ENCODE peak calls at places on chromosomes 11 and 22, in four cellular contexts. E, U, B and Z are unnamed samples.

GRCh38 chr22:19809741-19810140 is 44.9 kb downstream of the GNB1L start:
- DNase-seq in B (no peak), U (no peak), E (no peak), Z (peak)

GRCh38 chr11:15493921-15494630 is 379.4 kb downstream of the INSC start:
- DNase-seq in B (no peak), U (no peak), E (no peak), Z (no peak)

GRCh38 chr11:66157182-66157864 is 87.3 kb downstream of the PACS1 start:
- DNase-seq in B (no peak), E (no peak), U (no peak), Z (no peak)

GRCh38 chr22:41491379-41492100 is 22.6 kb downstream of the ACO2 start:
- DNase-seq in E (no peak), B (peak), U (peak), Z (no peak)

GRCh38 chr22:42922374-42923177 is 65.5 kb upstream of the ARFGAP3 start:
- DNase-seq in E (peak), B (no peak), U (no peak), Z (no peak)

GRCh38 chr22:39013923-39014722 is at the start of gene APOBEC3C:
- DNase-seq in U (peak), E (peak), B (peak), Z (peak)

GRCh38 chr11:129402196-129402595 is 26.5 kb downstream of the BARX2 start:
- DNase-seq in B (no peak), U (no peak), E (no peak), Z (no peak)

GRCh38 chr22:50243704-50244419 is 961 bp downstream of the TUBGCP6 start:
- DNase-seq in B (no peak), U (no peak), E (peak), Z (no peak)

GRCh38 chr11:72727521-72727920 is 24.7 kb downstream of the ARAP1 start:
- DNase-seq in B (no peak), E (peak), U (no peak), Z (no peak)

GRCh38 chr11:18671246-18671645 is 27.3 kb upstream of the TMEM86A start:
- DNase-seq in U (no peak), E (no peak), B (no peak), Z (no peak)

GRCh38 chr11:76835928-76836612 is 24.6 kb upstream of the ACER3 start:
- DNase-seq in E (peak), U (no peak), B (no peak), Z (peak)

GRCh38 chr11:83449338-83449913 is 163.3 kb upstream of the CCDC90B start:
- DNase-seq in U (no peak), B (no peak), E (no peak), Z (no peak)

GRCh38 chr11:31106963-31107576 is 262.5 kb downstream of the DCDC1 start:
- DNase-seq in E (peak), B (peak), U (peak), Z (peak)

GRCh38 chr22:42868751-42869251 is 11.7 kb upstream of the ARFGAP3 start:
- DNase-seq in U (no peak), B (peak), E (no peak), Z (no peak)

GRCh38 chr11:33652930-33653329 is 47.7 kb downstream of the C11orf91 start:
- DNase-seq in U (no peak), E (no peak), B (no peak), Z (no peak)

GRCh38 chr22:29044657-29045176 is 16.9 kb downstream of the C22orf31 start:
- DNase-seq in B (no peak), E (no peak), U (no peak), Z (no peak)

GRCh38 chr11:122355968-122356367 is 240.0 kb upstream of the BLID start:
- DNase-seq in U (no peak), E (no peak), B (no peak), Z (no peak)

GRCh38 chr11:74330065-74330858 is 18.8 kb upstream of the P4HA3 start:
- DNase-seq in B (no peak), U (no peak), E (no peak), Z (no peak)

GRCh38 chr22:39135092-39135896 is 17.2 kb downstream of the CBX7 start:
- DNase-seq in B (no peak), U (no peak), E (peak), Z (no peak)

GRCh38 chr11:71136095-71136845 is 116.1 kb downstream of the SHANK2 start:
- DNase-seq in E (no peak), U (no peak), B (no peak), Z (no peak)

GRCh38 chr11:83909579-83909978 is 623.4 kb upstream of the CCDC90B start:
- DNase-seq in U (no peak), B (no peak), E (no peak), Z (no peak)

GRCh38 chr11:43681543-43681942 is 1.0 kb downstream of the HSD17B12 start:
- DNase-seq in E (peak), U (no peak), B (no peak), Z (no peak)

GRCh38 chr11:43687120-43687791 is 6.7 kb downstream of the HSD17B12 start:
- DNase-seq in E (no peak), U (no peak), B (no peak), Z (peak)

GRCh38 chr11:43689167-43689566 is 8.6 kb downstream of the HSD17B12 start:
- DNase-seq in U (no peak), E (no peak), B (no peak), Z (no peak)

GRCh38 chr11:43685483-43685882 is 4.9 kb downstream of the HSD17B12 start:
- DNase-seq in U (no peak), E (peak), B (no peak), Z (no peak)

GRCh38 chr11:43686207-43686606 is 5.7 kb downstream of the HSD17B12 start:
- DNase-seq in U (no peak), E (no peak), B (no peak), Z (no peak)
- TF ChIP-seq POLR2A in U (no peak), E (no peak), B (no peak), Z (no peak)

DNA sequence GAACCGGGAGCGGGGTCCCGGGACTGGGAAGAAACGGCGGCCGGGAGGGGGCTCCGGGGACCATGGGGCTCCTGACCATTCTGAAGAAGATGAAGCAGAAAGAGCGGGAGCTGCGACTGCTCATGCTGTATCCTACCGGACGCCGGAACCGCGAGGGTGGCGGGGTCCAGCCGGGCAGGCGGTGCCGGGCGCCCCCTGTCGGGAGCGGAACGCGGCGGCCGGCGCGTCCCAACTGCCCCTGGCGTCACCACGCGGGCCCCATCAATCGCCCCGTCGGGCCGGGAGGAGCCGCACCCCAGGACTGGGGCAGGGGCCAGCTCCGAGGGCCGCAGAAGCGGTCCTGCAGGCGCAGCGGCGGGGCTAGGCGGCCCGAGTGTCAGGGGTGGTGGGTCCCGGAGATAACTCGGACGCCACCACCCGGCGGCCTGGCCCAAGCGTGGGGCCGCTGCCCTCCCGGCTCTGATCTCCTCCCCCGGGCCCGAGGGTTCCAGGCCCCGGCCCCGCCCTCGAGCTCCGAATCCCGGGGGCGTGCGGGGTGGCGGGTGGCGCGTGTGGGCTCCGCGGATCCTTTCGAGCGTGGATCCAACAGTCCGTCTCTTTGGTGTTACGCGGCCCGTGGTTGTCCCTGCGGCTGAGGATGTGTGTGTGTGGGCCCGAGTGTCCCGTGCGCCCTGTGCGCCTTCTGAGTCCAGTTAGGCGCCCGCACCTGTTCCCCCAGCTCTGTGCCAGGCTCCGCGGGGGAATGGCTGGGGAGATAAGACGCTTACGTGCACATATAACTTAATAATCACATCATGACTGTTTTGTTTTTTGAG is at the start of gene ARL2:
- DNase-seq in E (no peak), B (no peak), U (no peak), Z (peak)
- TF ChIP-seq POLR2A in E (peak), B (no peak), U (peak), Z (no peak)

DNA sequence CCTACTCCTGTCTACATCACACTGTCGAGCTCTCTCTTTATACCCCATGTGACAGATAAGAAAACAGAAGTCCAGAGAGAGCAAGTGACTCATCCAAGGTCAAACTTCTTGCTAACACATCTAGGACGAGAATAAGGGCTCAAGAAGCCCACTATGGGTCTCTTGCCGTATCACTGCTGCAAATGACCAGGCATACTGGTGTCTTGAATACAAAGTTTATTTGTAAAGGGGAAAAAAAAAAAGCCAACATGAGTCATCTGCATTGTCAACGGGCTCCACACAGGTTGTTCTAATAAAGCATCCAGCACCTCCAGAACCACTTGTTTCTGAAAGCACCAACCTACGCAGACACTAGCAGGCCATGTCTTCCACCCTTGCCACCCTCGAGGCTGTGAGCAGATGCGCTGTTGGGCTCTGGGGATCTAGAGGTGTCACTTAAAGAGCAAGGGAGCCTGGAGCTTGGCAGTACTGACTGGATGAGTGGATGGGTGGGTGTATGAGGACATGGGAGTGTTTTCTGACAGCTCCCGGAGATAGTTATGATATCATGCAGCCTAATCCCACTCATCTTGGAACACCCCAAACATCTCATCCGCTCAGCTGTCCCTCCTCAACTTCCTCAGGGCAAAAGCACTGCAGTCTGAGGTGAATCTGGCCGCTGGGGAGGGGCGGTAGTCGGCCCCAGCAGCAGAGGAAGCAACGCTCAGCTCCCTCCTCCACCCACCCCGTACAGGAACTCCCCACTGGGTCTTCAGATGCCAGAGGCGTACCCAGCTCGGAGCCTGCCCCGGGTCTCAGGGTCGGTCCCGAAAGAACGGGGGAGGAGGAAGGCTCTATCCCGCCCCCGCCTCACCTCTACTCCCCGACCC is 1.1 kb downstream of the SMCO4 start:
- DNase-seq in B (peak), E (peak), U (peak), Z (peak)
- TF ChIP-seq POLR2A in B (no peak), E (peak), U (no peak), Z (no peak)

GRCh38 chr22:25363474-25363873 is 144.0 kb downstream of the CRYBB2 start:
- DNase-seq in B (no peak), U (no peak), E (no peak), Z (no peak)
- TF ChIP-seq POLR2A in B (no peak), U (no peak), E (no peak), Z (no peak)

GRCh38 chr11:28836285-28837081 is 728.3 kb downstream of the METTL15 start:
- DNase-seq in E (no peak), B (no peak), U (no peak), Z (no peak)
- TF ChIP-seq POLR2A in E (no peak), B (no peak), U (no peak), Z (no peak)